ENCODE peak calls at places on chromosome 22, in ten cellular contexts. Y is heart left ventricle, O is lung, R is mammary epithelial cell, B is psoas muscle, A is uterus, L is stomach, K is cardiac muscle cell, S is PC-3, V is A549. D is an unnamed sample.

GRCh38 chr22:44698531-44699421 is 3.2 kb upstream of the PRR5 start:
- DNase-seq in L (no peak), O (no peak), Y (no peak), A (peak; percentile 56), B (no peak), R (no peak), S (no peak), K (peak; percentile 57), V (no peak), D (no peak)

GRCh38 chr22:20247010-20247505 is 21.1 kb downstream of the RTN4R start:
- DNase-seq in A (no peak), Y (no peak), B (no peak), S (no peak), R (no peak), O (no peak), V (no peak), K (peak; percentile 35), L (no peak), D (no peak)

GRCh38 chr22:30078320-30079311 is 1.6 kb upstream of the HORMAD2 start:
- DNase-seq in V (no peak), K (no peak), S (no peak), B (no peak), A (no peak), L (no peak), O (peak; percentile 56), Y (no peak), R (peak; percentile 38), D (peak; percentile 20)

GRCh38 chr22:44595841-44596341 is 97.9 kb upstream of the RTL6 start:
- DNase-seq in O (no peak), A (no peak), V (no peak), B (peak; percentile 18), Y (no peak), L (no peak), R (no peak), K (no peak), S (no peak), D (no peak)

GRCh38 chr22:17562906-17563870 is at the start of gene SLC25A18:
- DNase-seq in A (peak; percentile 70), Y (peak; percentile 55), V (no peak), K (peak; percentile 39), B (peak; percentile 91), O (no peak), S (no peak), L (no peak), R (no peak), D (no peak)

GRCh38 chr22:32850157-32850556 is 48.7 kb downstream of the TIMP3 start:
- DNase-seq in K (no peak), Y (no peak), V (no peak), L (no peak), B (no peak), A (no peak), R (no peak), O (no peak), S (no peak), D (no peak)

GRCh38 chr22:49349181-49349835 is 478.4 kb downstream of the BRD1 start:
- DNase-seq in O (no peak), A (no peak), R (no peak), S (no peak), Y (no peak), L (no peak), B (peak; percentile 20), K (no peak), V (no peak), D (no peak)

GRCh38 chr22:44372611-44373010 is 59.9 kb upstream of the SHISAL1 start:
- DNase-seq in S (no peak), B (peak; percentile 7), V (no peak), K (no peak), Y (no peak), A (no peak), L (no peak), O (no peak), R (no peak), D (no peak)

GRCh38 chr22:46114518-46115387 is 35.6 kb upstream of the PPARA start:
- DNase-seq in V (no peak), K (no peak), S (no peak), O (no peak), L (no peak), B (no peak), A (peak; percentile 48), Y (no peak), R (no peak), D (no peak)

GRCh38 chr22:46113110-46113909 is 37.0 kb upstream of the PPARA start:
- DNase-seq in S (no peak), B (no peak), L (no peak), O (no peak), K (no peak), V (no peak), A (peak; percentile 41), R (no peak), Y (no peak), D (no peak)

GRCh38 chr22:46112405-46112804 is 37.9 kb upstream of the PPARA start:
- DNase-seq in L (no peak), A (no peak), B (no peak), K (no peak), O (no peak), Y (no peak), S (no peak), V (no peak), R (no peak), D (no peak)

GRCh38 chr22:46115388-46115678 is 35.0 kb upstream of the PPARA start:
- DNase-seq in R (no peak), L (no peak), B (no peak), Y (no peak), V (no peak), A (peak; percentile 46), S (no peak), O (no peak), K (no peak), D (no peak)

DNA sequence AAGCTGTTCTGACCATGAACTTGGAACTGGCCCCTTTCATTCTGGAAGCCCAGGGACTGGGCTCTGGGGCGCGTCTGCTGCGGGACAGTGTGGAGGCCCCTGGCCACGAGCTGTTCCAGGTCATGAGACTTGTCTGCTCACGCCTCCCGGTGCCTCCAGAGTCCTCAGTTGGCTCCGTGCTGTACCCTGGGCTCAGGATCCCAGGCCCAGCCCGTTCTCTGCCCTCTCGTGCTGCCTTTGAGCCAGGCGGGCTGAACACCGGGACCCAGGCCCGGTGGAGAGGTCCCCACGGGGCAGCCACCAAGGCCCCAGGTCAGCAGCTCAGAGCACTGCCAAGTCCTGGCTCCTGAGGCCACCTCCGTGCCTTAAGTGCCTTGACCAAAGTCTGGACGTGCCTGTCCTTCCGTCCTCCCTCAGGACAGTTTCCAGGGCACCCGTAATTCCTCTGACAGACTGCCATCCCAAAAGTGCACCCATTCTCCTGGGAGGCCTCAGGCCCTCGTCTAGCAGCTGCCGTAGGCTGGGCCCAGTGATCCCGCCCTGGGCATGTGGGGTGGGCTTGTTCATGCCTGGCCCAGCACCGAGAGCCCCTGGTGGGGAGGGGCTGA is 36.3 kb upstream of the PPARA start:
- DNase-seq in L (no peak), O (no peak), B (peak; percentile 83), S (no peak), R (no peak), K (no peak), V (no peak), A (peak; percentile 60), Y (no peak), D (no peak)
- H3K27ac ChIP-seq in L (peak overlapping the region; percentile 86), O (peak overlapping the region; percentile 67), B (peak overlapping the region; percentile 76), S (no peak overlapping the region), R (no peak overlapping the region), K (no peak overlapping the region), V (peak overlapping the region; percentile 38), A (peak overlapping the region; percentile 86), Y (peak overlapping the region; percentile 81), D (no peak overlapping the region)

GRCh38 chr22:46094676-46095075 is 55.6 kb upstream of the PPARA start:
- DNase-seq in Y (no peak), B (no peak), A (no peak), L (no peak), R (no peak), S (no peak), K (no peak), O (no peak), V (no peak), D (no peak)

GRCh38 chr22:46092011-46092410 is 58.3 kb upstream of the PPARA start:
- DNase-seq in B (peak; percentile 41), K (no peak), R (no peak), A (no peak), S (no peak), O (no peak), V (no peak), Y (no peak), L (no peak), D (no peak)

GRCh38 chr22:46091277-46091977 is 58.9 kb upstream of the PPARA start:
- DNase-seq in K (no peak), V (no peak), Y (no peak), A (no peak), B (peak; percentile 38), L (no peak), S (no peak), O (no peak), R (no peak), D (no peak)

GRCh38 chr22:46093796-46094195 is 56.5 kb upstream of the PPARA start:
- DNase-seq in B (no peak), O (no peak), K (no peak), R (no peak), V (no peak), L (no peak), Y (no peak), S (no peak), A (no peak), D (no peak)

GRCh38 chr22:46092646-46093410 is 57.5 kb upstream of the PPARA start:
- DNase-seq in L (no peak), V (no peak), B (peak; percentile 44), Y (no peak), A (no peak), K (no peak), S (no peak), O (no peak), R (no peak), D (no peak)
- H3K4me1 ChIP-seq in L (peaks cover 76% of the 10 kb centered on the region), V (peaks cover 77% of the 10 kb centered on the region), B (peaks cover 89% of the 10 kb centered on the region), Y (peaks cover 100% of the 10 kb centered on the region), A (peaks cover 87% of the 10 kb centered on the region), K (no peaks in the 10 kb centered on the region), S (peaks cover 17% of the 10 kb centered on the region), O (peaks cover 11% of the 10 kb centered on the region), R (peaks cover 80% of the 10 kb centered on the region), D (no peaks in the 10 kb centered on the region)

DNA sequence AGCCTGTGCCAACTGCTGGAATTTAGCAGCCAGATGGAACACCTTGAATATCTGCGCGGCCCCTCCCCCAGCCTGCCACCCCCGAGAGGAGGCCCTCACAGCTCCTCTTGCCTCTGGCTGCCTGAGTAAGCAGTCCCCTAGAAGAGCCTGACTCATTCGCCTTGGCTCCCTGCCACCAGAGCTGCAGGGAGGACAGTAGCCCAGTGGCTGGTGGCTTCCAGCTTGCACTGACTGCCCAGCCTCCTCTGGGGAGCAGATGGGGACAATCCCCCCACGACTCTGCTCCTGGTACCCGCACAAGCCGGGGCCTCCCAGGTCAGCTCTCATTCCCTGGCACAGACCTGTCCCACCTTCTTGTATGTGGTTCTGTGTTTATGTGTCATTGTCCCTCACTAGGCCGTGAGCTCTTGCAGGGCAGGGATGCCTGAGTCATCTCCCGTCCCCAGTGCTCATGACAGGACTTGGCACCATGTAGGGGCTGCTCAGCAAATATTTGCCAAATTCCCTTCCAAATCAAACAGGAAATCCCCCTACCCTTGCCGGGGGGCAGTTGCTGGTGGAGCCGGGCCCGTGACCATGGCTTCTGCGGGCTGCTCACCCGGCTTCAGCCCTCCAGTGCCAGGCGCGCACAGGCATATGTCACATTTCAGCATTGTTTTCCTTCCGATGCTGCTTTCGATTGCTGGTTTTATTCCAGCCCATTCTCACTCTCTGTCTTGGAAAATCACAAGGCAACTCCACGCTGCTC is 43.6 kb downstream of the CACNG2 start:
- DNase-seq in V (peak; percentile 92), A (peak; percentile 72), S (peak; percentile 98), O (peak; percentile 94), Y (peak; percentile 83), B (peak; percentile 96), L (peak; percentile 88), R (peak; percentile 88), K (peak; percentile 43), D (no peak)
- TF ChIP-seq CTCF in V (no peak), A (no peak), S (no peak), O (no peak), Y (no peak), B (no peak), L (no peak), R (no peak), K (no peak), D (no peak)

GRCh38 chr22:38840129-38840528 is 3.7 kb downstream of the NPTXR start:
- DNase-seq in B (no peak), L (no peak), R (no peak), O (no peak), S (no peak), K (no peak), V (no peak), Y (no peak), A (no peak), D (no peak)
- H3K27ac ChIP-seq in B (no peak overlapping the region), L (no peak overlapping the region), R (no peak overlapping the region), O (no peak overlapping the region), S (no peak overlapping the region), K (no peak overlapping the region), V (no peak overlapping the region), Y (no peak overlapping the region), A (no peak overlapping the region), D (no peak overlapping the region)

D was measured in CD8-positive, alpha-beta T cell.